ENCODE peak calls at places on chromosomes 12 and 14, in four cellular contexts. T is GM12864, H is IMR-90, A is astrocyte of the spinal cord. V is an unnamed sample.

GRCh38 chr12:2336409-2336829 is 283.6 kb downstream of the CACNA1C start:
- DNase-seq in T (peak), H (peak), A (peak), V (peak)

GRCh38 chr12:132450391-132451171 is 39.4 kb upstream of the FBRSL1 start:
- DNase-seq in T (no peak), H (no peak), A (no peak), V (no peak)

GRCh38 chr14:73227812-73228781 is 9.2 kb upstream of the PAPLN start:
- DNase-seq in T (no peak), H (peak), A (peak), V (peak)

GRCh38 chr14:95307402-95308041 is 12.2 kb downstream of the CLMN start:
- DNase-seq in T (no peak), H (no peak), A (no peak), V (peak)

GRCh38 chr12:60197589-60197988 is 601.8 kb downstream of the SLC16A7 start:
- DNase-seq in T (no peak), H (peak), A (no peak), V (peak)

GRCh38 chr12:118033902-118034301 is 17.4 kb downstream of the RFC5 start:
- DNase-seq in T (no peak), H (peak), A (no peak), V (peak)

GRCh38 chr12:19120795-19121194 is 8.7 kb upstream of the PLEKHA5 start:
- DNase-seq in T (no peak), H (peak), A (no peak), V (no peak)

GRCh38 chr12:105013892-105014291 is 27.8 kb downstream of the NOPCHAP1 start:
- DNase-seq in T (no peak), H (peak), A (peak), V (peak)

GRCh38 chr12:109695961-109696461 is 17.6 kb upstream of the FAM222A start:
- DNase-seq in T (no peak), H (no peak), A (no peak), V (no peak)

GRCh38 chr12:112837629-112838191 is 46.2 kb downstream of the RPH3A start:
- DNase-seq in T (no peak), H (peak), A (peak), V (peak)

GRCh38 chr14:69316449-69317391 is 56.8 kb downstream of the GALNT16 start:
- DNase-seq in T (no peak), H (peak), A (peak), V (peak)

GRCh38 chr14:98564541-98564940 is 707.5 kb downstream of the BCL11B start:
- DNase-seq in T (no peak), H (no peak), A (no peak), V (no peak)

GRCh38 chr14:61609885-61610284 is 85.4 kb upstream of the HIF1A start:
- DNase-seq in T (no peak), H (peak), A (no peak), V (peak)

GRCh38 chr12:4435537-4435936 is 10.1 kb downstream of the FGF6 start:
- DNase-seq in T (no peak), H (no peak), A (no peak), V (no peak)

GRCh38 chr12:80232873-80233272 is 133.5 kb downstream of the OTOGL start:
- DNase-seq in T (no peak), H (no peak), A (no peak), V (no peak)

GRCh38 chr12:22974865-22975264 is 349.9 kb downstream of the ETNK1 start:
- DNase-seq in T (no peak), H (peak), A (peak), V (peak)

GRCh38 chr14:67555518-67556090 is 22.5 kb downstream of the PLEKHH1 start:
- DNase-seq in T (no peak), H (no peak), A (no peak), V (no peak)

GRCh38 chr12:102478416-102479098 is 1.8 kb downstream of the IGF1 start:
- DNase-seq in T (peak), H (no peak), A (no peak), V (no peak)

GRCh38 chr12:125549836-125550235 is 484.6 kb downstream of the AACS start:
- DNase-seq in T (no peak), H (no peak), A (no peak), V (no peak)
- TF ChIP-seq CTCF in T (peak), H (no peak), A (peak), V (peak)

GRCh38 chr12:51269174-51270066 is 795 bp downstream of the SMAGP start:
- DNase-seq in T (no peak), H (no peak), A (peak), V (peak)
- TF ChIP-seq CTCF in T (peak), H (peak), A (peak), V (peak)

DNA sequence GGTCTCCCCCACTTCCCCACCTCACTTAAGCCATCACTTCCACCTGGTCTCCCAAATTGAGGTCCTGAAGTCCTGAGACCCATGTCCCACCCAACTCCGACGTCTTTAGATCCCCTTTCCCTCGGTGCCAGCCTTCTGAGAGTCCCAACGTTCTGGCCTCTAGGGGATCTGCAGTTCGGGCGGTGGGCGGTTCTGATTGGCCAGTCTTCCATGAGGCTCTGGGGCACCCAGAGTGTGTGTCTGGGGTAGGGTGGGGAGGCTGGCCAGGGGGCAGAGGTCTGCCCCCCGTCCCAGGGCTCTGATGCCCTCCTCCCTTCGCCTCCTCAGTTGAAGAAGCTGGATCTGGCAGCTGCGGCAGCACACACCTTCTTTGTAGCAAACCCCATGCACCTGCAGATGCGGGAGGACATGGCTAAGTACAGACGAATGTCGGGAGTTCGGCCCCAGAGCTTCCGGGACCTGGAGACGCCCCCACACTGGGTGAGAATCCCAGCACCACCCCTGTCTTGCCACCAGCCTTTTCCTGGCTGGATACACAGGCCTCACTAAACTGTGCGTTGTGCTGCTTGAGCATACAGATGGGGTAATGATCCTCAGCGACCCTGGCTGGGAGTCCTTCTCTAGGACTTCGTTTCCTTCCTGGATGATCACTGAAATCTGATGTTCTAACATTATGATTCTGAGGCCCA is 1.5 kb downstream of the P3H3 start:
- DNase-seq in T (no peak), H (peak), A (no peak), V (no peak)
- TF ChIP-seq CTCF in T (peak), H (peak), A (peak), V (peak)

DNA sequence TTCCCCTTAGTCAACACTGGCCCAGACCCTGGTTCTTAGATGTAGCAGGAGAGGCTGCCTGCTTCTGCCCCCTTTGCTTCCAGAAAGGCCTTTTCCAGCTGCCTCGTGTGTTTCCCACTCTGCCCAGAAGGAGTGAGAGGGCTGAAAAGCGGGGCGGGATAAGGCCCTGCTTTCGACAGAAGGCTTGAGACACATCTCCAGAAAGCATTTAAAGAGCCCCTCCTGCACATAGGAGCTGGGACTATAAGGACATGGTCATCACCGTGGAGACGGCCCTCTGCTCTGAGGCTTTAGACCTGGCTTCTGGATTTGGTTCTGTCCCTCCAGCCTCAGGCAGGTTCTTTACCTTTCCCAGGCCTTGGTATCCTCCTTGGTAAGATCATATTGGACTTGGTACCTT is 11.9 kb downstream of the CALM1 start:
- DNase-seq in T (no peak), H (peak), A (peak), V (peak)
- TF ChIP-seq CTCF in T (no peak), H (no peak), A (no peak), V (no peak)

DNA sequence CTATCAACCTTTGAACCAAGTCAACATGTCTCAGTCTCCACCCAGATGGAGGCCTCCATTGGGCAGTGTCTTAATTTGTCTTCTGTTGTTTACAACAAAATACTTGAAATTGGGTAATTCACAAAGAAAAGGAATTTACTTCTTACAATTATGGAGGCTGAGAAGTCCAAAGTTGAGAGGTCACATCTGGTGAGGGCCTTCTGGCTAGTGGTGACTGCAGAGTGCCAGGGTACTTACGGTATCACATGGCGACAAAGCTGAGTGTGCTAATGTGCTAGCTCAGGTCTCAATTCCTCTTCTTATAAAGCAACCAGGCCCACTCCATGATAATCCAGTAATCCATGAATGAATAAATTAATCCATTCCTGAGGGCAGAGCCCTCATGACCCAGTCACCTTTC is 4.7 kb downstream of the NID2 start:
- DNase-seq in T (no peak), H (no peak), A (no peak), V (no peak)
- TF ChIP-seq CTCF in T (no peak), H (no peak), A (no peak), V (no peak)

DNA sequence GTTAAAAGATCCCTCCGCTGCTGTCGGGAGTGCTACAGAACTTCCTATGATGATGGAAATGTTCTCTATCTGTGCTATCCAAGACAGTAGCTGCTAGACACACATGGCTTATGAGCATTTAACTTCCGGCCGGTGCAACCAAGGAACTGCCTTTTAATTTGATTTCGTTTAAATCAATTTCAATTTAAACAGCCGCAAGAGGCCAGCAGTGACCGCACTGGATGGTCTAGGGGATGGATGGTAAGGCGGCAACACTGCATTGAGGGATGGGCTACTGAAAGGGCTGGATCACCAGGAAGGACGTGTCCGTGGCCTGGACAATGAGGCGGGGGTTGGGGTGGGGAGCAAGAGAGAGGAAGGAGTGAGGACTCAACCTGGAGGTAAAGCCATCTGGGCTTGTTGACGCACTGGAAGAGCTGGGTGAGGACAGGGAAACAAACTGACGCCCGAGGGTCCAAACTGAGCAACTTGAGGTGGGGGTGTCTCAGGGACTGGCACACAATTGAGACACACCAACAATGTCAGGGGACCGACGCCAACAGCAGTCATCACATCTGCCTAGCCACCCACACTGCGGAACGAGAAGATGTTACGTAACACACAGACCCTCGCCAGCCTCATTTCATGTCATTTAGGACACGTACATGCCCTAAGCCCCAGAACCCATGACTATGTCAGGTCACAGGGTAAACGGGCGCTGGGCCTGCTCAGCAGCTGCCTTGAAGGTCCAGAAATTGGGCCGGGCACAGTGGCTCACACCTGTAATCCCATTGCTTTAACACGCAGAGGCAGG is 57.6 kb downstream of the SCARB1 start:
- DNase-seq in T (no peak), H (no peak), A (no peak), V (no peak)
- TF ChIP-seq CTCF in T (no peak), H (no peak), A (no peak), V (no peak)

GRCh38 chr14:99820702-99821331 is 27.6 kb downstream of the EML1 start:
- DNase-seq in T (no peak), H (no peak), A (no peak), V (no peak)
- TF ChIP-seq CTCF in T (no peak), H (no peak), A (no peak), V (no peak)

GRCh38 chr14:63493246-63493645 is 49.9 kb downstream of the PPP2R5E start:
- DNase-seq in T (no peak), H (peak), A (no peak), V (peak)
- TF ChIP-seq CTCF in T (no peak), H (no peak), A (peak), V (peak)

V was measured in fibroblast of lung.